ENCODE peak calls at places on chromosomes 3 and 15, in nine cellular contexts. One of them, this sample, is unnamed.

GRCh38 chr15:31585231-31585630 is 258.6 kb downstream of the KLF13 start:
- DNase-seq in NCI-H524: no peak
- DNase-seq in kidney: no peak
- DNase-seq in CD4-positive, alpha-beta memory T cell: no peak
- DNase-seq in A673: no peak
- DNase-seq in HFF-Myc: no peak
- DNase-seq in SK-MEL-5: no peak
- DNase-seq in activated T-helper 1 cell treated with Interleukin-2 at 50 U/mL for 16 hours: no peak
- DNase-seq in DND-41: no peak
- DNase-seq in this sample: no peak

GRCh38 chr15:51117270-51117669 is 22.6 kb upstream of the TNFAIP8L3 start:
- DNase-seq in NCI-H524: no peak
- DNase-seq in kidney: no peak
- DNase-seq in CD4-positive, alpha-beta memory T cell: no peak
- DNase-seq in A673: no peak
- DNase-seq in HFF-Myc: no peak
- DNase-seq in SK-MEL-5: no peak
- DNase-seq in activated T-helper 1 cell treated with Interleukin-2 at 50 U/mL for 16 hours: no peak
- DNase-seq in DND-41: no peak
- DNase-seq in this sample: no peak

GRCh38 chr3:27504749-27505148 is 20.6 kb upstream of the SLC4A7 start:
- DNase-seq in NCI-H524: no peak
- DNase-seq in kidney: no peak
- DNase-seq in CD4-positive, alpha-beta memory T cell: no peak
- DNase-seq in A673: no peak
- DNase-seq in HFF-Myc: no peak
- DNase-seq in SK-MEL-5: no peak
- DNase-seq in activated T-helper 1 cell treated with Interleukin-2 at 50 U/mL for 16 hours: no peak
- DNase-seq in DND-41: no peak
- DNase-seq in this sample: no peak

GRCh38 chr3:14124223-14124614 is 451 bp downstream of the CHCHD4 start:
- DNase-seq in NCI-H524: peak
- DNase-seq in kidney: peak
- DNase-seq in CD4-positive, alpha-beta memory T cell: no peak
- DNase-seq in A673: peak
- DNase-seq in HFF-Myc: no peak
- DNase-seq in SK-MEL-5: peak
- DNase-seq in activated T-helper 1 cell treated with Interleukin-2 at 50 U/mL for 16 hours: peak
- DNase-seq in DND-41: peak
- DNase-seq in this sample: no peak

GRCh38 chr3:64440498-64440897 is 215.2 kb upstream of the PRICKLE2 start:
- DNase-seq in NCI-H524: no peak
- DNase-seq in kidney: no peak
- DNase-seq in CD4-positive, alpha-beta memory T cell: no peak
- DNase-seq in A673: no peak
- DNase-seq in HFF-Myc: peak
- DNase-seq in SK-MEL-5: no peak
- DNase-seq in activated T-helper 1 cell treated with Interleukin-2 at 50 U/mL for 16 hours: no peak
- DNase-seq in DND-41: no peak
- DNase-seq in this sample: no peak

GRCh38 chr15:69159805-69160140 is 662 bp upstream of the GLCE start:
- DNase-seq in NCI-H524: no peak
- DNase-seq in kidney: no peak
- DNase-seq in CD4-positive, alpha-beta memory T cell: no peak
- DNase-seq in A673: no peak
- DNase-seq in HFF-Myc: no peak
- DNase-seq in SK-MEL-5: no peak
- DNase-seq in activated T-helper 1 cell treated with Interleukin-2 at 50 U/mL for 16 hours: no peak
- DNase-seq in DND-41: no peak
- DNase-seq in this sample: no peak

GRCh38 chr3:42118762-42119361 is 27.7 kb downstream of the TRAK1 start:
- DNase-seq in NCI-H524: peak
- DNase-seq in kidney: no peak
- DNase-seq in CD4-positive, alpha-beta memory T cell: no peak
- DNase-seq in A673: peak
- DNase-seq in HFF-Myc: no peak
- DNase-seq in SK-MEL-5: peak
- DNase-seq in activated T-helper 1 cell treated with Interleukin-2 at 50 U/mL for 16 hours: no peak
- DNase-seq in DND-41: peak
- DNase-seq in this sample: no peak

GRCh38 chr15:93063292-93063671 is 25.7 kb downstream of the RGMA start:
- DNase-seq in NCI-H524: no peak
- DNase-seq in kidney: no peak
- DNase-seq in CD4-positive, alpha-beta memory T cell: no peak
- DNase-seq in A673: no peak
- DNase-seq in HFF-Myc: no peak
- DNase-seq in SK-MEL-5: no peak
- DNase-seq in activated T-helper 1 cell treated with Interleukin-2 at 50 U/mL for 16 hours: no peak
- DNase-seq in DND-41: no peak
- DNase-seq in this sample: no peak

GRCh38 chr15:48416301-48416700 is 85.1 kb downstream of the DUT start:
- DNase-seq in NCI-H524: no peak
- DNase-seq in kidney: no peak
- DNase-seq in CD4-positive, alpha-beta memory T cell: no peak
- DNase-seq in A673: no peak
- DNase-seq in HFF-Myc: no peak
- DNase-seq in SK-MEL-5: no peak
- DNase-seq in activated T-helper 1 cell treated with Interleukin-2 at 50 U/mL for 16 hours: no peak
- DNase-seq in DND-41: no peak
- DNase-seq in this sample: no peak

GRCh38 chr3:72338942-72339749 is 509.1 kb downstream of the SHQ1 start:
- DNase-seq in NCI-H524: no peak
- DNase-seq in kidney: peak
- DNase-seq in CD4-positive, alpha-beta memory T cell: no peak
- DNase-seq in A673: no peak
- DNase-seq in HFF-Myc: peak
- DNase-seq in SK-MEL-5: peak
- DNase-seq in activated T-helper 1 cell treated with Interleukin-2 at 50 U/mL for 16 hours: no peak
- DNase-seq in DND-41: no peak
- DNase-seq in this sample: peak

GRCh38 chr3:58535531-58536500 is 1.2 kb downstream of the ACOX2 start:
- DNase-seq in NCI-H524: no peak
- DNase-seq in kidney: no peak
- DNase-seq in CD4-positive, alpha-beta memory T cell: no peak
- DNase-seq in A673: no peak
- DNase-seq in HFF-Myc: no peak
- DNase-seq in SK-MEL-5: no peak
- DNase-seq in activated T-helper 1 cell treated with Interleukin-2 at 50 U/mL for 16 hours: no peak
- DNase-seq in DND-41: no peak
- DNase-seq in this sample: no peak

GRCh38 chr3:9397911-9398714 is 698 bp downstream of the SETD5 start:
- DNase-seq in NCI-H524: no peak
- DNase-seq in kidney: peak
- DNase-seq in CD4-positive, alpha-beta memory T cell: no peak
- DNase-seq in A673: peak
- DNase-seq in HFF-Myc: no peak
- DNase-seq in SK-MEL-5: peak
- DNase-seq in activated T-helper 1 cell treated with Interleukin-2 at 50 U/mL for 16 hours: no peak
- DNase-seq in DND-41: peak
- DNase-seq in this sample: no peak

GRCh38 chr3:136343873-136344281 is 93.7 kb downstream of the PCCB start:
- DNase-seq in NCI-H524: no peak
- DNase-seq in kidney: peak
- DNase-seq in CD4-positive, alpha-beta memory T cell: no peak
- DNase-seq in A673: peak
- DNase-seq in HFF-Myc: peak
- DNase-seq in SK-MEL-5: peak
- DNase-seq in activated T-helper 1 cell treated with Interleukin-2 at 50 U/mL for 16 hours: no peak
- DNase-seq in DND-41: no peak
- DNase-seq in this sample: peak

GRCh38 chr3:141225939-141226338 is 5.7 kb upstream of the PXYLP1 start:
- DNase-seq in NCI-H524: no peak
- DNase-seq in kidney: no peak
- DNase-seq in CD4-positive, alpha-beta memory T cell: no peak
- DNase-seq in A673: no peak
- DNase-seq in HFF-Myc: no peak
- DNase-seq in SK-MEL-5: no peak
- DNase-seq in activated T-helper 1 cell treated with Interleukin-2 at 50 U/mL for 16 hours: no peak
- DNase-seq in DND-41: no peak
- DNase-seq in this sample: no peak

GRCh38 chr3:57382933-57383332 is 90.4 kb upstream of the ASB14 start:
- DNase-seq in NCI-H524: no peak
- DNase-seq in kidney: no peak
- DNase-seq in CD4-positive, alpha-beta memory T cell: no peak
- DNase-seq in A673: no peak
- DNase-seq in HFF-Myc: no peak
- DNase-seq in SK-MEL-5: no peak
- DNase-seq in activated T-helper 1 cell treated with Interleukin-2 at 50 U/mL for 16 hours: no peak
- DNase-seq in DND-41: no peak
- DNase-seq in this sample: no peak

GRCh38 chr3:15295506-15295905 is 36.9 kb downstream of the SH3BP5 start:
- DNase-seq in NCI-H524: no peak
- DNase-seq in kidney: no peak
- DNase-seq in CD4-positive, alpha-beta memory T cell: no peak
- DNase-seq in A673: no peak
- DNase-seq in HFF-Myc: peak
- DNase-seq in SK-MEL-5: no peak
- DNase-seq in activated T-helper 1 cell treated with Interleukin-2 at 50 U/mL for 16 hours: no peak
- DNase-seq in DND-41: no peak
- DNase-seq in this sample: no peak

GRCh38 chr3:4695846-4696245 is 202.7 kb downstream of the ITPR1 start:
- DNase-seq in NCI-H524: no peak
- DNase-seq in kidney: no peak
- DNase-seq in CD4-positive, alpha-beta memory T cell: no peak
- DNase-seq in A673: no peak
- DNase-seq in HFF-Myc: no peak
- DNase-seq in SK-MEL-5: no peak
- DNase-seq in activated T-helper 1 cell treated with Interleukin-2 at 50 U/mL for 16 hours: no peak
- DNase-seq in DND-41: no peak
- DNase-seq in this sample: no peak

GRCh38 chr15:43390723-43391122 is 19.8 kb downstream of the TUBGCP4 start:
- DNase-seq in NCI-H524: no peak
- DNase-seq in kidney: no peak
- DNase-seq in CD4-positive, alpha-beta memory T cell: no peak
- DNase-seq in A673: no peak
- DNase-seq in HFF-Myc: no peak
- DNase-seq in SK-MEL-5: no peak
- DNase-seq in activated T-helper 1 cell treated with Interleukin-2 at 50 U/mL for 16 hours: no peak
- DNase-seq in DND-41: no peak
- DNase-seq in this sample: no peak

GRCh38 chr15:85583404-85584390 is 203.3 kb downstream of the AKAP13 start:
- DNase-seq in NCI-H524: no peak
- DNase-seq in kidney: no peak
- DNase-seq in CD4-positive, alpha-beta memory T cell: peak
- DNase-seq in A673: no peak
- DNase-seq in HFF-Myc: no peak
- DNase-seq in SK-MEL-5: no peak
- DNase-seq in activated T-helper 1 cell treated with Interleukin-2 at 50 U/mL for 16 hours: no peak
- DNase-seq in DND-41: no peak
- DNase-seq in this sample: no peak

GRCh38 chr3:172592898-172593669 is 69.9 kb upstream of the TNFSF10 start:
- DNase-seq in NCI-H524: no peak
- DNase-seq in kidney: no peak
- DNase-seq in CD4-positive, alpha-beta memory T cell: no peak
- DNase-seq in A673: no peak
- DNase-seq in HFF-Myc: no peak
- DNase-seq in SK-MEL-5: no peak
- DNase-seq in activated T-helper 1 cell treated with Interleukin-2 at 50 U/mL for 16 hours: no peak
- DNase-seq in DND-41: peak
- DNase-seq in this sample: no peak

GRCh38 chr15:47717036-47717611 is at the start of gene SEMA6D:
- DNase-seq in NCI-H524: peak
- DNase-seq in kidney: peak
- DNase-seq in CD4-positive, alpha-beta memory T cell: no peak
- DNase-seq in A673: peak
- DNase-seq in HFF-Myc: peak
- DNase-seq in SK-MEL-5: peak
- DNase-seq in activated T-helper 1 cell treated with Interleukin-2 at 50 U/mL for 16 hours: no peak
- DNase-seq in DND-41: no peak
- DNase-seq in this sample: no peak

GRCh38 chr3:192916455-192917257 is 1.0 kb downstream of the MB21D2 start:
- DNase-seq in NCI-H524: peak
- DNase-seq in kidney: peak
- DNase-seq in CD4-positive, alpha-beta memory T cell: no peak
- DNase-seq in A673: peak
- DNase-seq in HFF-Myc: no peak
- DNase-seq in SK-MEL-5: peak
- DNase-seq in activated T-helper 1 cell treated with Interleukin-2 at 50 U/mL for 16 hours: no peak
- DNase-seq in DND-41: no peak
- DNase-seq in this sample: no peak

GRCh38 chr15:95604634-95605036 is 725.9 kb upstream of the NR2F2 start:
- DNase-seq in NCI-H524: no peak
- DNase-seq in kidney: no peak
- DNase-seq in CD4-positive, alpha-beta memory T cell: no peak
- DNase-seq in A673: peak
- DNase-seq in HFF-Myc: peak
- DNase-seq in SK-MEL-5: no peak
- DNase-seq in activated T-helper 1 cell treated with Interleukin-2 at 50 U/mL for 16 hours: no peak
- DNase-seq in DND-41: no peak
- DNase-seq in this sample: no peak

GRCh38 chr15:57288926-57289650 is 87.2 kb upstream of the CGNL1 start:
- DNase-seq in NCI-H524: no peak
- DNase-seq in kidney: no peak
- DNase-seq in CD4-positive, alpha-beta memory T cell: no peak
- DNase-seq in A673: no peak
- DNase-seq in HFF-Myc: no peak
- DNase-seq in SK-MEL-5: no peak
- DNase-seq in activated T-helper 1 cell treated with Interleukin-2 at 50 U/mL for 16 hours: no peak
- DNase-seq in DND-41: no peak
- DNase-seq in this sample: no peak

GRCh38 chr3:79414821-79415220 is 353.0 kb downstream of the ROBO1 start:
- DNase-seq in NCI-H524: no peak
- DNase-seq in kidney: no peak
- DNase-seq in CD4-positive, alpha-beta memory T cell: no peak
- DNase-seq in A673: no peak
- DNase-seq in HFF-Myc: no peak
- DNase-seq in SK-MEL-5: no peak
- DNase-seq in activated T-helper 1 cell treated with Interleukin-2 at 50 U/mL for 16 hours: no peak
- DNase-seq in DND-41: no peak
- DNase-seq in this sample: no peak

GRCh38 chr15:86650084-86650483 is 570.4 kb downstream of the AGBL1 start:
- DNase-seq in NCI-H524: no peak
- DNase-seq in kidney: no peak
- DNase-seq in CD4-positive, alpha-beta memory T cell: no peak
- DNase-seq in A673: peak
- DNase-seq in HFF-Myc: no peak
- DNase-seq in SK-MEL-5: peak
- DNase-seq in activated T-helper 1 cell treated with Interleukin-2 at 50 U/mL for 16 hours: no peak
- DNase-seq in DND-41: no peak
- DNase-seq in this sample: no peak

GRCh38 chr15:67967871-67968423 is 86.2 kb upstream of the PIAS1 start:
- DNase-seq in NCI-H524: peak
- DNase-seq in kidney: peak
- DNase-seq in CD4-positive, alpha-beta memory T cell: no peak
- DNase-seq in A673: peak
- DNase-seq in HFF-Myc: no peak
- DNase-seq in SK-MEL-5: peak
- DNase-seq in activated T-helper 1 cell treated with Interleukin-2 at 50 U/mL for 16 hours: no peak
- DNase-seq in DND-41: peak
- DNase-seq in this sample: no peak

GRCh38 chr15:91867581-91868026 is 14.1 kb downstream of the SLCO3A1 start:
- DNase-seq in NCI-H524: no peak
- DNase-seq in kidney: peak
- DNase-seq in CD4-positive, alpha-beta memory T cell: no peak
- DNase-seq in A673: no peak
- DNase-seq in HFF-Myc: no peak
- DNase-seq in SK-MEL-5: no peak
- DNase-seq in activated T-helper 1 cell treated with Interleukin-2 at 50 U/mL for 16 hours: no peak
- DNase-seq in DND-41: no peak
- DNase-seq in this sample: peak